ENCODE peak calls at places on chromosomes 2 and 18, in four cellular contexts. O, G, D and U are unnamed samples.

GRCh38 chr2:121887513-121888188 is 132.2 kb downstream of the TSN start:
- DNase-seq in O (no peak), G (no peak), D (no peak), U (no peak)

GRCh38 chr2:70552501-70553333 is 909 bp downstream of the TGFA start:
- DNase-seq in O (peak; percentile 16), G (no peak), D (no peak), U (no peak)

GRCh38 chr2:22273853-22274252 is 1111.1 kb upstream of the KLHL29 start:
- DNase-seq in O (no peak), G (no peak), D (no peak), U (no peak)

GRCh38 chr2:172782506-172783090 is 47.0 kb downstream of the RAPGEF4 start:
- DNase-seq in O (no peak), G (no peak), D (no peak), U (no peak)

GRCh38 chr2:105149272-105149671 is 92.3 kb upstream of the GPR45 start:
- DNase-seq in O (no peak), G (no peak), D (no peak), U (no peak)

GRCh38 chr2:178271629-178272333 is 77.5 kb downstream of the OSBPL6 start:
- DNase-seq in O (no peak), G (no peak), D (peak; percentile 85), U (peak; percentile 54)

GRCh38 chr2:67840460-67841068 is 222.2 kb downstream of the C1D start:
- DNase-seq in O (peak; percentile 65), G (peak; percentile 76), D (peak; percentile 87), U (peak; percentile 85)

GRCh38 chr2:240650254-240650965 is 25.1 kb downstream of the GPR35 start:
- DNase-seq in O (no peak), G (no peak), D (no peak), U (no peak)

GRCh38 chr2:236977999-236978398 is 107.7 kb upstream of the COPS8 start:
- DNase-seq in O (no peak), G (no peak), D (no peak), U (no peak)

GRCh38 chr2:11368059-11368572 is 23.7 kb upstream of the ROCK2 start:
- DNase-seq in O (no peak), G (no peak), D (peak; percentile 53), U (peak; percentile 17)

GRCh38 chr2:68727698-68728375 is 6.8 kb upstream of the ARHGAP25 start:
- DNase-seq in O (no peak), G (no peak), D (peak; percentile 24), U (no peak)

GRCh38 chr2:135586148-135586547 is 54.9 kb downstream of the R3HDM1 start:
- DNase-seq in O (no peak), G (no peak), D (peak; percentile 11), U (no peak)

GRCh38 chr18:688322-688721 is 24.1 kb downstream of the ENOSF1 start:
- DNase-seq in O (no peak), G (no peak), D (no peak), U (no peak)

GRCh38 chr2:99648906-99649606 is 159.2 kb upstream of the REV1 start:
- DNase-seq in O (no peak), G (no peak), D (no peak), U (no peak)

GRCh38 chr2:219624565-219624964 is 2.9 kb upstream of the SLC4A3 start:
- DNase-seq in O (no peak), G (no peak), D (no peak), U (no peak)

GRCh38 chr18:50879302-50880107 is 587 bp downstream of the ME2 start:
- DNase-seq in O (peak; percentile 53), G (no peak), D (peak; percentile 61), U (peak; percentile 60)

GRCh38 chr2:130963849-130964793 is 127.4 kb downstream of the ARHGEF4 start:
- DNase-seq in O (peak; percentile 47), G (no peak), D (peak; percentile 11), U (peak; percentile 2)

GRCh38 chr2:143428700-143429099 is 299.5 kb downstream of the ARHGAP15 start:
- DNase-seq in O (peak; percentile 31), G (no peak), D (no peak), U (peak; percentile 52)

GRCh38 chr2:203830294-203831055 is 37.1 kb upstream of the CTLA4 start:
- DNase-seq in O (peak; percentile 83), G (no peak), D (no peak), U (no peak)

GRCh38 chr2:238289574-238289973 is 1.2 kb upstream of the PER2 start:
- DNase-seq in O (peak; percentile 19), G (no peak), D (no peak), U (no peak)

GRCh38 chr2:219344756-219345458 is 12.4 kb upstream of the RESP18 start:
- DNase-seq in O (no peak), G (peak; percentile 33), D (peak; percentile 66), U (peak; percentile 59)

GRCh38 chr2:43169987-43170732 is 56.2 kb downstream of the ZFP36L2 start:
- DNase-seq in O (peak; percentile 85), G (no peak), D (no peak), U (no peak)

GRCh38 chr2:38751847-38752410 is 768 bp upstream of the SRSF7 start:
- DNase-seq in O (no peak), G (no peak), D (no peak), U (no peak)

GRCh38 chr2:11866358-11867335 is 120.2 kb downstream of the LPIN1 start:
- DNase-seq in O (peak; percentile 38), G (peak; percentile 93), D (no peak), U (no peak)

GRCh38 chr2:152506843-152507242 is 171.9 kb downstream of the FMNL2 start:
- DNase-seq in O (peak; percentile 18), G (no peak), D (peak; percentile 72), U (peak; percentile 48)

GRCh38 chr2:232410238-232410900 is 3.7 kb downstream of the ALPG start:
- DNase-seq in O (no peak), G (no peak), D (no peak), U (no peak)

GRCh38 chr18:72700961-72701710 is 157.0 kb upstream of the CBLN2 start:
- DNase-seq in O (no peak), G (peak; percentile 28), D (peak; percentile 28), U (peak; percentile 20)

GRCh38 chr18:65751145-65752085 is 603 bp downstream of the CDH7 start:
- DNase-seq in O (no peak), G (peak; percentile 84), D (no peak), U (no peak)

GRCh38 chr18:7567487-7568425 is 640 bp downstream of the PTPRM start:
- DNase-seq in O (peak; percentile 41), G (no peak), D (peak; percentile 71), U (peak; percentile 73)

GRCh38 chr2:127158614-127159290 is 51.8 kb upstream of the BIN1 start:
- DNase-seq in O (no peak), G (no peak), D (no peak), U (no peak)

GRCh38 chr18:27049945-27050344 is 135.2 kb downstream of the CHST9 start:
- DNase-seq in O (no peak), G (no peak), D (no peak), U (no peak)

GRCh38 chr2:23489471-23490400 is 104.8 kb downstream of the KLHL29 start:
- DNase-seq in O (peak; percentile 59), G (no peak), D (no peak), U (peak; percentile 48)